ENCODE peak calls at places on chromosomes 4 and X, in eight cellular contexts. D, C, E, X, B, S, F and L are unnamed samples.

GRCh38 chr4:38574559-38575333 is 89.3 kb upstream of the KLF3 start:
- DNase-seq in C (no peak), E (no peak), F (peak), X (no peak), B (no peak), D (no peak), S (peak), L (peak)

GRCh38 chrX:119240356-119240755 is 4.3 kb downstream of the PGRMC1 start:
- DNase-seq in E (no peak), D (no peak), S (no peak), B (no peak), X (no peak), C (no peak), F (no peak), L (no peak)

GRCh38 chrX:75156537-75156945 is 458 bp upstream of the ABCB7 start:
- DNase-seq in E (no peak), B (no peak), C (peak), S (no peak), F (no peak), X (peak), D (no peak), L (no peak)

GRCh38 chr4:15963001-15963451 is at the start of gene FGFBP2:
- DNase-seq in F (peak), B (no peak), E (no peak), X (peak), C (peak), S (peak), D (peak), L (no peak)

GRCh38 chrX:29858714-29859113 is 356.6 kb upstream of the MAGEB2 start:
- DNase-seq in D (no peak), X (no peak), E (no peak), F (no peak), C (no peak), B (no peak), S (no peak), L (no peak)

GRCh38 chr4:142098900-142099299 is 462.5 kb downstream of the IL15 start:
- DNase-seq in B (no peak), S (no peak), X (no peak), C (no peak), E (no peak), D (no peak), F (no peak), L (no peak)

GRCh38 chrX:151370906-151371305 is 26.1 kb upstream of the VMA21 start:
- DNase-seq in B (no peak), X (no peak), E (no peak), S (no peak), D (no peak), F (no peak), C (peak), L (no peak)

GRCh38 chr4:77917075-77917474 is 54.4 kb downstream of the MRPL1 start:
- DNase-seq in C (no peak), F (no peak), E (no peak), B (no peak), S (no peak), X (no peak), D (no peak), L (no peak)

GRCh38 chrX:70331161-70331560 is 41.3 kb downstream of the KIF4A start:
- DNase-seq in E (no peak), D (no peak), F (no peak), B (no peak), X (no peak), C (no peak), S (no peak), L (no peak)

GRCh38 chr4:67700119-67700873 is 659 bp downstream of the UBA6 start:
- DNase-seq in B (no peak), D (no peak), S (no peak), X (no peak), C (no peak), F (no peak), E (no peak), L (no peak)

GRCh38 chr4:66840178-66840577 is 705.1 kb downstream of the CENPC start:
- DNase-seq in F (no peak), D (no peak), S (no peak), X (no peak), E (no peak), B (no peak), C (no peak), L (no peak)

GRCh38 chr4:137861682-137862081 is 329.4 kb upstream of the PCDH18 start:
- DNase-seq in B (no peak), C (peak), X (no peak), F (no peak), S (no peak), D (no peak), E (no peak), L (no peak)

GRCh38 chr4:86453044-86453501 is 93.2 kb upstream of the MAPK10 start:
- DNase-seq in S (no peak), F (peak), B (no peak), E (no peak), X (peak), D (peak), C (no peak), L (no peak)

GRCh38 chrX:111164728-111165127 is 68.7 kb downstream of the PAK3 start:
- DNase-seq in E (no peak), D (no peak), X (no peak), C (peak), F (no peak), B (no peak), S (no peak), L (no peak)

GRCh38 chr4:128942547-128942946 is 133.0 kb downstream of the JADE1 start:
- DNase-seq in D (no peak), E (no peak), C (no peak), S (no peak), X (no peak), F (no peak), B (no peak), L (no peak)

GRCh38 chr4:10096201-10096975 is 20.2 kb downstream of the WDR1 start:
- DNase-seq in X (no peak), E (peak), B (peak), F (no peak), C (peak), D (peak), S (peak), L (no peak)

GRCh38 chrX:153653556-153653955 is 6.6 kb downstream of the DUSP9 start:
- DNase-seq in X (no peak), C (no peak), F (no peak), S (no peak), B (no peak), D (no peak), E (no peak), L (no peak)

GRCh38 chr4:2811830-2812599 is 19.1 kb downstream of the SH3BP2 start:
- DNase-seq in B (peak), C (no peak), E (peak), D (peak), S (peak), F (peak), X (no peak), L (peak)

GRCh38 chr4:174559894-174560293 is 37.6 kb upstream of the HPGD start:
- DNase-seq in B (no peak), D (no peak), S (no peak), C (no peak), E (no peak), X (no peak), F (no peak), L (no peak)

GRCh38 chr4:181796502-181796901 is 446.7 kb upstream of the TENM3 start:
- DNase-seq in B (no peak), S (no peak), F (no peak), X (no peak), C (peak), E (no peak), D (no peak), L (no peak)

GRCh38 chr4:40046311-40046980 is 10.2 kb upstream of the N4BP2 start:
- DNase-seq in D (peak), C (peak), E (no peak), F (peak), S (peak), B (no peak), X (peak), L (peak)

GRCh38 chrX:136450050-136450830 is 37.5 kb upstream of the BRS3 start:
- DNase-seq in E (no peak), C (peak), F (no peak), D (no peak), B (no peak), X (no peak), S (no peak), L (no peak)

GRCh38 chrX:1378306-1378758 is 13.6 kb downstream of the SLC25A6 start:
- DNase-seq in D (no peak), S (no peak), F (no peak), C (no peak), E (peak), B (no peak), X (no peak), L (no peak)

GRCh38 chr4:10083861-10084641 is 32.5 kb downstream of the WDR1 start:
- DNase-seq in E (no peak), B (no peak), D (no peak), F (peak), S (peak), C (no peak), X (no peak), L (peak)

GRCh38 chr4:84530871-84531270 is 31.8 kb upstream of the NKX6-1 start:
- DNase-seq in D (no peak), C (peak), E (no peak), B (no peak), X (no peak), F (no peak), S (no peak), L (no peak)

GRCh38 chr4:137631605-137632004 is 99.3 kb upstream of the PCDH18 start:
- DNase-seq in S (no peak), X (no peak), B (no peak), F (no peak), D (no peak), E (no peak), C (no peak), L (no peak)

GRCh38 chrX:115650916-115651315 is 89.9 kb downstream of the PLS3 start:
- DNase-seq in D (no peak), X (no peak), C (peak), E (no peak), S (peak), B (peak), F (peak), L (peak)

GRCh38 chr4:138501614-138502013 is 259.5 kb upstream of the SLC7A11 start:
- DNase-seq in E (no peak), D (no peak), C (no peak), X (no peak), F (no peak), B (no peak), S (no peak), L (no peak)

GRCh38 chr4:70901984-70902576 is at the start of gene MOB1B:
- DNase-seq in D (peak), B (peak), C (peak), E (peak), F (peak), S (peak), X (peak), L (peak)
- TF ChIP-seq POLR2A in D (peak), B (peak), C (peak), E (no peak), F (peak), S (peak), X (peak), L (peak)

GRCh38 chr4:5511791-5512190 is 196.6 kb downstream of the EVC2 start:
- DNase-seq in C (no peak), B (no peak), S (no peak), X (no peak), F (no peak), E (no peak), D (no peak), L (no peak)

GRCh38 chr4:5510506-5510905 is 197.9 kb downstream of the EVC2 start:
- DNase-seq in C (no peak), X (no peak), S (no peak), B (no peak), F (no peak), D (no peak), E (no peak), L (no peak)
- TF ChIP-seq CTCF in C (no peak), X (no peak), S (no peak), B (no peak), F (no peak), D (no peak), E (no peak), L (no peak)

DNA sequence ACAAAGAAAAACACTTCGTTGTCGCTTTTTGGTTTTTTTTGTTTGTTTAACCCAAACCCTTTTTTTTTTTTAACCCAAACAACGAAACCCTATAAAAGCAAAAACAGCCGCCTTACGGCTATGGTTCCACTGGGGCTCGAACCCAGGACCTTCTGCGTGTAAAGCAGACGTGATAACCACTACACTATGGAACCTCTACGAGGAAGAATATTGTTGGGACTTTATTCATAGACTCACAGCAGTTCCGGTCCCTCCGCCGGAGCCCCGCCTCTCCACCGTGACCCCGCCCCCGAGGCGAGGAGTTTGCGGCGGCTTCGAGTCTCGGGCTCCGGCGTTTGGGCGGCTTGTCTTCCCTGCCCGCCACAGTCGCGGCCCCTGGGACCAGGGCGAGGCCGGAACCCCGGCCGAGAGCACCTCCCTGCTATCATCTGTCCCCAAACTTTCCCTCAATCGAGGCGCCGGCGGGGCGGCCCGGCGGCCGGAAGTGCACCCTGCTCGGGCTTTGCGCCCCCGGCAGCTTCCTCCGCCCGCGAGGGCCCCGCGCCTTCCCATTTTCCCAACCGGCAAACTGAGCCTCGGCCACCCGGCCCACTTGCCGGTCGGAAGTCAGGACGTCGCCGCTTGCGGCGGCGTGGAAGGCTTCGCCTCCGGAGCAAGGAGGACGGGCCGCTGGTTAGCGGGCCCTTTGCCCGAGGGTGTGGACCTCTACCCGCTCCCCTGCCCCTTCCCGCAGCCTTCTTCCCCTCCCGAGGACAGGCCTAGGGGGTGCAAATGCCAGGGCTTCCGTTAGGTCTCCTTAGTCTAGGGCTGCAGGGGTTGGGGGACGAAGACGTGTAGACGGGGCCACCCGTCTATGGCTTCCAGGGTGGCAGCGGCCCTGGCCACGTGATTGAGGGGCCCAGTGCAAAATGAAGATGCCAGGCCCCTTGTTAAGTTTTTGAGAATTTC is 3.2 kb upstream of the RS1 start:
- DNase-seq in B (peak), S (peak), X (peak), E (peak), F (peak), D (peak), C (peak), L (peak)
- TF ChIP-seq POLR2A in B (peak), S (peak), X (peak), E (no peak), F (no peak), D (peak), C (peak), L (peak)

GRCh38 chr4:101790521-101791188 is at the start of gene BANK1:
- DNase-seq in B (peak), C (peak), X (peak), S (peak), D (peak), E (peak), F (peak), L (peak)
- TF ChIP-seq CTCF in B (peak), C (peak), X (no peak), S (no peak), D (no peak), E (no peak), F (no peak), L (no peak)

GRCh38 chrX:56812515-56813105 is 83.6 kb downstream of the NBDY start:
- DNase-seq in B (peak), D (no peak), S (no peak), F (no peak), C (no peak), X (no peak), E (peak), L (no peak)

GRCh38 chrX:56817179-56817578 is 88.1 kb downstream of the NBDY start:
- DNase-seq in S (no peak), B (no peak), D (no peak), C (no peak), F (no peak), X (no peak), E (no peak), L (no peak)

GRCh38 chrX:56811599-56811998 is 82.6 kb downstream of the NBDY start:
- DNase-seq in B (no peak), D (no peak), X (no peak), F (no peak), S (no peak), C (no peak), E (peak), L (no peak)

DNA sequence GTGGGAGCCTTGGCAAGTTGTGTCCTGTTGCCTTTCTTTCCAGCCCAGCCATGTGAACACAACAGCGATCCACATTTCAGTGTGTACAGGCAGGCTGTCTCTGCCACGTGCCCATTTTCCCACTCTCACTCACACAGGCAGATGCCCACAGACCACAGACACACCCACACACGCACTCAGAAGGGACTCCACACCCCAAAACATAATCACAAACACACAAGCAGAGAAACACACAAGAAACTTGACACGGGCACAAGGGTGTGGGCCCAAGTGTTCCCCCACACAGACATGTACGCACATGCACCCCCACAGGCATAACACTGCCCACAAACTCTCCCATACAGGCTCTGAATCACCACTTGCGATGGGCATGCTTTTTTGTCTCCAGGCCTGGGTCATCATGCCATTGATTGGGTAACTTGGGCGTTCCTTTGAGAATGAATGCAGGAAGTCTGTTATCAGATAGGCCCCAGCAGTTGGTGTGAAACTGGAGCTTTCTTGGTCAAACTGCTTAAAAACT is 84.3 kb downstream of the NBDY start:
- DNase-seq in D (no peak), C (no peak), B (no peak), S (no peak), X (peak), F (no peak), E (peak), L (no peak)
- TF ChIP-seq POLR2A in D (no peak), C (no peak), B (no peak), S (no peak), X (no peak), F (no peak), E (no peak), L (no peak)

GRCh38 chrX:25020391-25021131 is 4.8 kb upstream of the ARX start:
- DNase-seq in S (no peak), D (no peak), B (no peak), E (no peak), F (no peak), X (no peak), C (no peak), L (no peak)

GRCh38 chrX:25019707-25020390 is 4.1 kb upstream of the ARX start:
- DNase-seq in C (no peak), D (no peak), S (no peak), E (no peak), B (no peak), X (no peak), F (no peak), L (no peak)

GRCh38 chrX:25023908-25024307 is 8.1 kb upstream of the ARX start:
- DNase-seq in D (no peak), C (no peak), S (no peak), E (no peak), F (no peak), B (no peak), X (no peak), L (no peak)

GRCh38 chrX:25021132-25021498 is 5.3 kb upstream of the ARX start:
- DNase-seq in C (no peak), D (no peak), B (no peak), F (no peak), E (no peak), X (no peak), S (no peak), L (no peak)

GRCh38 chrX:25022499-25023325 is 6.9 kb upstream of the ARX start:
- DNase-seq in B (no peak), S (no peak), X (no peak), F (no peak), C (no peak), E (no peak), D (no peak), L (no peak)
- TF ChIP-seq CTCF in B (peak), S (no peak), X (no peak), F (no peak), C (peak), E (no peak), D (no peak), L (no peak)

GRCh38 chrX:128439159-128439558 is 387.0 kb upstream of the ACTRT1 start:
- DNase-seq in E (no peak), S (no peak), D (no peak), X (no peak), B (no peak), F (no peak), C (no peak), L (no peak)
- TF ChIP-seq POLR2A in E (no peak), S (no peak), D (no peak), X (no peak), B (no peak), F (no peak), C (no peak), L (no peak)